ENCODE peak calls at places on chromosomes 3 and 15, in five cellular contexts. One of them, this sample, is unnamed.

GRCh38 chr3:128804017-128804816 is 75.2 kb upstream of the ACAD9 start:
- DNase-seq in AG08396: no peak
- DNase-seq in EH: peak; percentile 43
- DNase-seq in GM19239: peak; percentile 55
- DNase-seq in A673: peak; percentile 67
- DNase-seq in this sample: no peak

GRCh38 chr15:29102911-29103824 is 166.5 kb downstream of the NSMCE3 start:
- DNase-seq in AG08396: peak; percentile 70
- DNase-seq in EH: peak; percentile 65
- DNase-seq in GM19239: no peak
- DNase-seq in A673: no peak
- DNase-seq in this sample: no peak

GRCh38 chr3:68306571-68306970 is 625.8 kb downstream of the TAFA4 start:
- DNase-seq in AG08396: no peak
- DNase-seq in EH: no peak
- DNase-seq in GM19239: peak; percentile 3
- DNase-seq in A673: peak; percentile 3
- DNase-seq in this sample: peak; percentile 1

GRCh38 chr3:38137615-38138346 is 680 bp upstream of the MYD88 start:
- DNase-seq in AG08396: no peak
- DNase-seq in EH: no peak
- DNase-seq in GM19239: no peak
- DNase-seq in A673: peak; percentile 22
- DNase-seq in this sample: no peak

GRCh38 chr15:62850791-62851291 is 191.7 kb upstream of the TPM1 start:
- DNase-seq in AG08396: peak; percentile 56
- DNase-seq in EH: peak; percentile 93
- DNase-seq in GM19239: no peak
- DNase-seq in A673: peak; percentile 10
- DNase-seq in this sample: no peak

GRCh38 chr3:129651316-129652202 is 45.1 kb upstream of the PLXND1 start:
- DNase-seq in AG08396: peak; percentile 32
- DNase-seq in EH: peak; percentile 97
- DNase-seq in GM19239: no peak
- DNase-seq in A673: peak; percentile 97
- DNase-seq in this sample: peak; percentile 63

GRCh38 chr3:177441281-177441812 is 244.1 kb upstream of the TBL1XR1 start:
- DNase-seq in AG08396: no peak
- DNase-seq in EH: peak; percentile 67
- DNase-seq in GM19239: no peak
- DNase-seq in A673: no peak
- DNase-seq in this sample: no peak

GRCh38 chr15:31465083-31465955 is 138.7 kb downstream of the KLF13 start:
- DNase-seq in AG08396: no peak
- DNase-seq in EH: no peak
- DNase-seq in GM19239: no peak
- DNase-seq in A673: no peak
- DNase-seq in this sample: no peak

GRCh38 chr15:99103279-99103678 is 1.6 kb upstream of the SYNM start:
- DNase-seq in AG08396: no peak
- DNase-seq in EH: no peak
- DNase-seq in GM19239: no peak
- DNase-seq in A673: no peak
- DNase-seq in this sample: no peak

GRCh38 chr3:78186404-78186803 is 1146.5 kb downstream of the ROBO2 start:
- DNase-seq in AG08396: no peak
- DNase-seq in EH: no peak
- DNase-seq in GM19239: no peak
- DNase-seq in A673: no peak
- DNase-seq in this sample: no peak

GRCh38 chr3:13544293-13544831 is 4.6 kb upstream of the FBLN2 start:
- DNase-seq in AG08396: peak; percentile 69
- DNase-seq in EH: peak; percentile 97
- DNase-seq in GM19239: no peak
- DNase-seq in A673: no peak
- DNase-seq in this sample: no peak

GRCh38 chr15:83694030-83694429 is 40.1 kb downstream of the ADAMTSL3 start:
- DNase-seq in AG08396: peak; percentile 21
- DNase-seq in EH: no peak
- DNase-seq in GM19239: no peak
- DNase-seq in A673: peak; percentile 4
- DNase-seq in this sample: no peak

GRCh38 chr3:25468866-25469319 is 40.8 kb downstream of the RARB start:
- DNase-seq in AG08396: no peak
- DNase-seq in EH: peak; percentile 97
- DNase-seq in GM19239: no peak
- DNase-seq in A673: no peak
- DNase-seq in this sample: peak; percentile 17

GRCh38 chr15:99447497-99448371 is 118.0 kb upstream of the MEF2A start:
- DNase-seq in AG08396: no peak
- DNase-seq in EH: no peak
- DNase-seq in GM19239: no peak
- DNase-seq in A673: no peak
- DNase-seq in this sample: no peak

GRCh38 chr3:188489639-188490405 is 335.9 kb downstream of the LPP start:
- DNase-seq in AG08396: peak; percentile 48
- DNase-seq in EH: peak; percentile 84
- DNase-seq in GM19239: no peak
- DNase-seq in A673: no peak
- DNase-seq in this sample: no peak

GRCh38 chr3:9384141-9384828 is 13.1 kb upstream of the SETD5 start:
- DNase-seq in AG08396: no peak
- DNase-seq in EH: peak; percentile 48
- DNase-seq in GM19239: no peak
- DNase-seq in A673: no peak
- DNase-seq in this sample: no peak

GRCh38 chr3:63937661-63938651 is 25.8 kb upstream of the SCAANT1 start:
- DNase-seq in AG08396: no peak
- DNase-seq in EH: no peak
- DNase-seq in GM19239: no peak
- DNase-seq in A673: no peak
- DNase-seq in this sample: no peak

GRCh38 chr3:160921020-160921635 is 165.1 kb downstream of the PPM1L start:
- DNase-seq in AG08396: peak; percentile 66
- DNase-seq in EH: peak; percentile 54
- DNase-seq in GM19239: peak; percentile 36
- DNase-seq in A673: peak; percentile 51
- DNase-seq in this sample: peak; percentile 7

GRCh38 chr3:174775603-174776002 is 83.5 kb upstream of the NAALADL2 start:
- DNase-seq in AG08396: no peak
- DNase-seq in EH: peak; percentile 5
- DNase-seq in GM19239: no peak
- DNase-seq in A673: no peak
- DNase-seq in this sample: no peak

GRCh38 chr15:86653344-86654192 is 573.9 kb downstream of the AGBL1 start:
- DNase-seq in AG08396: no peak
- DNase-seq in EH: no peak
- DNase-seq in GM19239: no peak
- DNase-seq in A673: no peak
- DNase-seq in this sample: no peak

GRCh38 chr15:92908369-92909057 is 8.4 kb downstream of the CHD2 start:
- DNase-seq in AG08396: no peak
- DNase-seq in EH: no peak
- DNase-seq in GM19239: no peak
- DNase-seq in A673: no peak
- DNase-seq in this sample: no peak

GRCh38 chr3:64664397-64664796 is 23.4 kb downstream of the ADAMTS9 start:
- DNase-seq in AG08396: no peak
- DNase-seq in EH: no peak
- DNase-seq in GM19239: no peak
- DNase-seq in A673: no peak
- DNase-seq in this sample: no peak

GRCh38 chr15:32004249-32004648 is 26.1 kb upstream of the CHRNA7 start:
- DNase-seq in AG08396: no peak
- DNase-seq in EH: no peak
- DNase-seq in GM19239: no peak
- DNase-seq in A673: no peak
- DNase-seq in this sample: no peak

GRCh38 chr15:44812029-44812517 is 75.7 kb downstream of the TRIM69 start:
- DNase-seq in AG08396: no peak
- DNase-seq in EH: no peak
- DNase-seq in GM19239: no peak
- DNase-seq in A673: no peak
- DNase-seq in this sample: no peak

GRCh38 chr3:34895841-34896240 is 743.5 kb upstream of the ARPP21 start:
- DNase-seq in AG08396: no peak
- DNase-seq in EH: no peak
- DNase-seq in GM19239: no peak
- DNase-seq in A673: no peak
- DNase-seq in this sample: no peak

GRCh38 chr3:112610121-112610520 is 30.8 kb downstream of the CCDC80 start:
- DNase-seq in AG08396: no peak
- DNase-seq in EH: peak; percentile 54
- DNase-seq in GM19239: no peak
- DNase-seq in A673: no peak
- DNase-seq in this sample: no peak

GRCh38 chr3:147939425-147940196 is 530.4 kb downstream of the ZIC1 start:
- DNase-seq in AG08396: no peak
- DNase-seq in EH: no peak
- DNase-seq in GM19239: no peak
- DNase-seq in A673: no peak
- DNase-seq in this sample: peak; percentile 73

GRCh38 chr3:13347390-13347966 is 72.6 kb downstream of the NUP210 start:
- DNase-seq in AG08396: peak; percentile 22
- DNase-seq in EH: peak; percentile 41
- DNase-seq in GM19239: no peak
- DNase-seq in A673: peak; percentile 14
- DNase-seq in this sample: no peak

GRCh38 chr3:19147905-19148767 is at the start of gene KCNH8:
- DNase-seq in AG08396: peak; percentile 7
- DNase-seq in EH: no peak
- DNase-seq in GM19239: no peak
- DNase-seq in A673: peak; percentile 24
- DNase-seq in this sample: peak; percentile 68

GRCh38 chr15:56058986-56059385 is 65.6 kb upstream of the NEDD4 start:
- DNase-seq in AG08396: no peak
- DNase-seq in EH: no peak
- DNase-seq in GM19239: no peak
- DNase-seq in A673: no peak
- DNase-seq in this sample: no peak

GRCh38 chr3:136735103-136735502 is 17.1 kb downstream of the STAG1 start:
- DNase-seq in AG08396: no peak
- DNase-seq in EH: no peak
- DNase-seq in GM19239: no peak
- DNase-seq in A673: no peak
- DNase-seq in this sample: no peak

GRCh38 chr3:12687948-12688347 is 24.0 kb upstream of the RAF1 start:
- DNase-seq in AG08396: no peak
- DNase-seq in EH: no peak
- DNase-seq in GM19239: no peak
- DNase-seq in A673: no peak
- DNase-seq in this sample: no peak

GRCh38 chr15:40929730-40930429 is 740 bp downstream of the DLL4 start:
- DNase-seq in AG08396: peak; percentile 65
- DNase-seq in EH: peak; percentile 66
- DNase-seq in GM19239: no peak
- DNase-seq in A673: no peak
- DNase-seq in this sample: no peak

GRCh38 chr15:76342382-76343201 is 6.0 kb downstream of the ISL2 start:
- DNase-seq in AG08396: no peak
- DNase-seq in EH: peak; percentile 20
- DNase-seq in GM19239: no peak
- DNase-seq in A673: no peak
- DNase-seq in this sample: no peak

GRCh38 chr15:83206387-83206970 is 1.1 kb downstream of the HDGFL3 start:
- DNase-seq in AG08396: no peak
- DNase-seq in EH: peak; percentile 25
- DNase-seq in GM19239: no peak
- DNase-seq in A673: peak; percentile 17
- DNase-seq in this sample: no peak